ENCODE peak calls at places on chromosomes 13 and 19, in seven cellular contexts. C is cardiac fibroblast; Z is CD8-positive, alpha-beta T cell; W is BE2C; I is tibial artery; K is H1; U is adrenal gland. A is an unnamed sample.
A peak's percentile ranks its signal among the peaks of the same experiment; 100 is the strongest.

GRCh38 chr13:27252467-27252866 is 1.1 kb downstream of the RPL21 start:
- DNase-seq in C (no peak), Z (no peak), W (no peak), I (no peak), K (no peak), U (no peak), A (no peak)

GRCh38 chr19:19656451-19657396 is 6.8 kb downstream of the ATP13A1 start:
- DNase-seq in C (no peak), Z (no peak), W (no peak), I (no peak), K (no peak), U (peak; percentile 14), A (no peak)

GRCh38 chr13:95256086-95256485 is 45.2 kb downstream of the ABCC4 start:
- DNase-seq in C (peak; percentile 97), Z (no peak), W (no peak), I (no peak), K (no peak), U (no peak), A (no peak)

GRCh38 chr19:13095934-13096890 is 6.4 kb downstream of the LYL1 start:
- DNase-seq in C (no peak), Z (no peak), W (peak; percentile 68), I (no peak), K (peak; percentile 84), U (no peak), A (no peak)

GRCh38 chr19:32448026-32448425 is 42.5 kb downstream of the DPY19L3 start:
- DNase-seq in C (no peak), Z (no peak), W (no peak), I (no peak), K (no peak), U (no peak), A (no peak)

GRCh38 chr13:110538632-110539031 is 22.9 kb downstream of the RAB20 start:
- DNase-seq in C (peak; percentile 57), Z (no peak), W (no peak), I (peak; percentile 82), K (no peak), U (no peak), A (no peak)

GRCh38 chr19:3392480-3392879 is 26.1 kb downstream of the NFIC start:
- DNase-seq in C (no peak), Z (no peak), W (no peak), I (no peak), K (no peak), U (no peak), A (no peak)

GRCh38 chr19:4971816-4972495 is 3.0 kb downstream of the KDM4B start:
- DNase-seq in C (no peak), Z (no peak), W (no peak), I (no peak), K (no peak), U (peak; percentile 52), A (no peak)

GRCh38 chr13:20160346-20161274 is at the start of gene GJA3:
- DNase-seq in C (peak; percentile 34), Z (peak; percentile 77), W (no peak), I (no peak), K (peak; percentile 81), U (no peak), A (no peak)

GRCh38 chr13:95360464-95361097 is 59.3 kb upstream of the ABCC4 start:
- DNase-seq in C (no peak), Z (no peak), W (no peak), I (no peak), K (no peak), U (no peak), A (no peak)

GRCh38 chr13:51453959-51454703 is 1.3 kb upstream of the INTS6 start:
- DNase-seq in C (peak; percentile 44), Z (peak; percentile 62), W (peak; percentile 14), I (no peak), K (no peak), U (peak; percentile 44), A (peak; percentile 76)

GRCh38 chr19:29120471-29120870 is 92.5 kb downstream of the UQCRFS1 start:
- DNase-seq in C (no peak), Z (no peak), W (no peak), I (no peak), K (no peak), U (no peak), A (no peak)

DNA sequence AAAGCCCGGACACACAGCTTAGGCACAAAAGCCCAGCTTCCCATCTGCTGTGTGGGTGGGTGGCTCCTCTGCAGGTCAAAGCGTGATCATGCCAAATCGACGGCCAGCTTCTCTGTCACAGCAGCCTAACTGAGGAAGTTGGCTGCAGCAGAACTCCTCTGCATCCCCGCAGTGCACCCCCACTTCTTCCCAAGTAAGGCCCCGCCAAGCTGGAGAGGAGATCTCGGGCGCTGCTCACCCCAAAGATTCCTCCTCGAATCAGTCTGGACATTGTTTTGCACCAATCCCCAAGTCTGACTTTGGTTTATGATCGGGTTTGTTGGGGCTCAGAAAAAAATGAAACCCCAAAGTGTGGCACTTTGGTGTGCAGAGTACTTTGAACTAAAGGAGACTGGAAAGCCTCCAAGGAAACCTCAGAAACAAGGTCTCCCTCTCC is 19.7 kb upstream of the CPB2 start:
- DNase-seq in C (no peak), Z (peak; percentile 58), W (no peak), I (no peak), K (no peak), U (no peak), A (no peak)
- TF ChIP-seq CTCF in C (no peak), Z (no peak), W (no peak), I (no peak), K (no peak), U (no peak), A (no peak)

DNA sequence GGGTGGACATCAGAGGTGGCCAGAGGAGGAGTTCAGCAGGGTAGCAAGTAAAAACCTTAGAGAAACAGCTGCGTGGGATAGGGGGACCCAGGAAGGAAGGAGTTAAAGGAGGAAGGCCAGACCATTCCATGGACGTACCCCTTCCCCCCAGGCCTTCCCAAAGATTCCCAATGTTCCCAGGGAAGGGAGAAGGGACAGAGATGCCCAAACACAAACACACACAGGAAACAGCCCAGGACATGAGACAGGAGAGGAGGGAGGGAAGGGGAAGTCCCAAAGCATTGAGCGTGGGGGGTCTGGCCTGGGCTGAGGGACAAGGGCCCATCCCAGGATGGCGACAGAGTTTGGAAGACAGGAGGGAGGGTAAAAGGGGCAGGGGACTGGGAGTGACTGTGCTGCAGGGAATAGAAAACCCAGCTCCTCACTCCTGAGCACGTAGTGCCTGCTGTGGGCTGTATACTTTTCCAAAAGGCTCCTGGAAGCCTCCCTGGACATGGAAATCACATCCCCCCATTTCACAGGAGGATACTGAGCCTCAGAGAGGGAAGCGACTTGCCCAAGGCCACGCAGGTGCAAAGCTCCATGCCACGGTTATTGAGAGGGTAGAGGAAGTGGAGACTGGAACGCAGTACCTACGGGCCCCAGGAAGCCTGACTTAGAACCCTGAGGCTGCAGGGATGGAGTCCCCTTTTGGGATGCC is 1.1 kb downstream of the SYDE1 start:
- DNase-seq in C (no peak), Z (no peak), W (no peak), I (no peak), K (no peak), U (no peak), A (no peak)
- H3K4me3 ChIP-seq in C (peak overlapping the region; percentile 82), Z (peak overlapping the region; percentile 55), W (no peak overlapping the region), I (peak overlapping the region; percentile 99), K (peak overlapping the region; percentile 96), U (peak overlapping the region; percentile 96), A (peak overlapping the region; percentile 99)

GRCh38 chr19:27793644-27794443 is 1419.1 kb downstream of the UQCRFS1 start:
- DNase-seq in C (peak; percentile 96), Z (peak; percentile 91), W (peak; percentile 95), I (peak; percentile 96), K (peak; percentile 88), U (peak; percentile 92), A (peak; percentile 94)
- TF ChIP-seq CTCF in C (no peak), Z (no peak), W (no peak), I (no peak), K (no peak), U (no peak), A (no peak)

GRCh38 chr13:107866666-107867623 is 348.4 kb downstream of the LIG4 start:
- DNase-seq in C (peak; percentile 8), Z (no peak), W (peak; percentile 73), I (no peak), K (peak; percentile 63), U (no peak), A (no peak)

GRCh38 chr13:107870400-107870799 is 344.9 kb downstream of the LIG4 start:
- DNase-seq in C (no peak), Z (no peak), W (no peak), I (no peak), K (no peak), U (no peak), A (no peak)

GRCh38 chr13:107865643-107866006 is 349.7 kb downstream of the LIG4 start:
- DNase-seq in C (no peak), Z (no peak), W (no peak), I (no peak), K (no peak), U (no peak), A (no peak)

GRCh38 chr13:107866007-107866665 is 349.2 kb downstream of the LIG4 start:
- DNase-seq in C (peak; percentile 11), Z (no peak), W (peak; percentile 77), I (no peak), K (peak; percentile 65), U (peak; percentile 25), A (no peak)

GRCh38 chr13:107867701-107868661 is 347.4 kb downstream of the LIG4 start:
- DNase-seq in C (peak; percentile 29), Z (no peak), W (peak; percentile 91), I (no peak), K (peak; percentile 81), U (peak; percentile 23), A (no peak)
- H3K4me3 ChIP-seq in C (peak overlapping the region; percentile 47), Z (no peak overlapping the region), W (peak overlapping the region; percentile 97), I (peak overlapping the region; percentile 56), K (peak overlapping the region; percentile 85), U (peak overlapping the region; percentile 39), A (peak overlapping the region; percentile 72)

GRCh38 chr19:48635966-48636858 is 967 bp downstream of the DBP start:
- DNase-seq in C (no peak), Z (no peak), W (no peak), I (peak; percentile 83), K (peak; percentile 60), U (peak; percentile 80), A (no peak)

GRCh38 chr19:48637948-48638830 is 1.0 kb upstream of the DBP start:
- DNase-seq in C (peak; percentile 93), Z (peak; percentile 87), W (peak; percentile 83), I (peak; percentile 93), K (peak; percentile 67), U (peak; percentile 88), A (peak; percentile 94)

GRCh38 chr19:48635263-48635965 is 1.8 kb downstream of the DBP start:
- DNase-seq in C (no peak), Z (peak; percentile 86), W (peak; percentile 79), I (peak; percentile 90), K (peak; percentile 84), U (peak; percentile 86), A (peak; percentile 81)

GRCh38 chr19:48637449-48637947 is 319 bp upstream of the DBP start:
- DNase-seq in C (peak; percentile 96), Z (peak; percentile 100), W (peak; percentile 99), I (peak; percentile 100), K (peak; percentile 97), U (peak; percentile 99), A (peak; percentile 99)

GRCh38 chr19:48636859-48637448 is at the start of gene DBP:
- DNase-seq in C (no peak), Z (no peak), W (peak; percentile 65), I (peak; percentile 87), K (peak; percentile 74), U (peak; percentile 73), A (peak; percentile 88)
- TF ChIP-seq CTCF in C (peak; percentile 6), Z (no peak), W (no peak), I (peak; percentile 20), K (peak; percentile 13), U (no peak), A (no peak)

GRCh38 chr19:30596813-30597399 is 224.7 kb downstream of the ZNF536 start:
- DNase-seq in C (no peak), Z (no peak), W (no peak), I (no peak), K (peak; percentile 56), U (no peak), A (no peak)
- H3K4me3 ChIP-seq in C (no peak overlapping the region), Z (no peak overlapping the region), W (no peak overlapping the region), I (no peak overlapping the region), K (peak overlapping the region; percentile 23), U (no peak overlapping the region), A (no peak overlapping the region)